ENCODE peak calls at places on chromosomes 12 and 14, in four cellular contexts. M is NCI-H510A treated with DMSO at 0.1 percent for 48 hours, I is lower leg skin, D is fibroblast of mammary gland. J is an unnamed sample.

GRCh38 chr12:27974735-27975221 is 2.2 kb upstream of the PTHLH start:
- DNase-seq in M (no peak), I (no peak), D (no peak), J (no peak)

GRCh38 chr14:20387577-20387976 is 25.7 kb downstream of the TEP1 start:
- DNase-seq in M (no peak), I (no peak), D (no peak), J (no peak)

GRCh38 chr12:116604151-116604550 is 45.0 kb downstream of the MAP1LC3B2 start:
- DNase-seq in M (no peak), I (peak), D (peak), J (no peak)

GRCh38 chr12:79690606-79691298 is at the start of gene PAWR:
- DNase-seq in M (peak), I (peak), D (peak), J (peak)

GRCh38 chr12:38324896-38325295 is 8.3 kb downstream of the ALG10B start:
- DNase-seq in M (no peak), I (no peak), D (no peak), J (no peak)

GRCh38 chr14:97221572-97221971 is 424.4 kb downstream of the VRK1 start:
- DNase-seq in M (no peak), I (no peak), D (no peak), J (no peak)

GRCh38 chr14:68669101-68669500 is 123.8 kb downstream of the ZFP36L1 start:
- DNase-seq in M (no peak), I (no peak), D (no peak), J (peak)

GRCh38 chr14:81555051-81555450 is 21.4 kb upstream of the SEL1L start:
- DNase-seq in M (no peak), I (no peak), D (no peak), J (no peak)

GRCh38 chr12:72390146-72390545 is 118.0 kb downstream of the TRHDE start:
- DNase-seq in M (no peak), I (no peak), D (no peak), J (no peak)

GRCh38 chr12:90816353-90817089 is 138.5 kb downstream of the CCER1 start:
- DNase-seq in M (no peak), I (no peak), D (peak), J (no peak)

GRCh38 chr12:31876568-31877424 is 82.4 kb upstream of the RESF1 start:
- DNase-seq in M (no peak), I (peak), D (no peak), J (no peak)

J was measured in omental fat pad.